ENCODE peak calls at places on chromosomes 11 and 22, in five cellular contexts. D is lower leg skin; S is WTC11; U is activated gamma-delta T cell treated with anti-CD3 and anti-CD28 coated beads, Interleukin-2, amount 50 U/mL, for 16 hours; W is iris pigment epithelial cell. Z is an unnamed sample.

GRCh38 chr11:121723261-121723741 is 270.5 kb upstream of the SORL1-AS1 start:
- DNase-seq in D (no peak), S (peak), U (no peak), W (peak), Z (peak)

GRCh38 chr11:104705475-104706195 is 192.6 kb downstream of the CASP12 start:
- DNase-seq in D (no peak), S (no peak), U (peak), W (peak), Z (no peak)

GRCh38 chr11:69293819-69294505 is at the start of gene MYEOV:
- DNase-seq in D (no peak), S (peak), U (no peak), W (peak), Z (no peak)

GRCh38 chr22:43157874-43158546 is 6.7 kb downstream of the TSPO start:
- DNase-seq in D (no peak), S (no peak), U (no peak), W (no peak), Z (no peak)

GRCh38 chr11:118068206-118068944 is 8.5 kb upstream of the TMPRSS4 start:
- DNase-seq in D (no peak), S (peak), U (no peak), W (no peak), Z (peak)

GRCh38 chr22:38924197-38924952 is 33.0 kb upstream of the APOBEC3A start:
- DNase-seq in D (peak), S (no peak), U (no peak), W (peak), Z (no peak)

GRCh38 chr11:88414981-88415391 is 77.5 kb upstream of the CTSC start:
- DNase-seq in D (no peak), S (no peak), U (peak), W (peak), Z (no peak)

GRCh38 chr22:39997939-39998726 is 3.4 kb downstream of the FAM83F start:
- DNase-seq in D (no peak), S (peak), U (no peak), W (peak), Z (peak)

GRCh38 chr11:13339196-13340153 is 61.9 kb downstream of the BMAL1 start:
- DNase-seq in D (no peak), S (no peak), U (no peak), W (peak), Z (no peak)

GRCh38 chr22:44587004-44587793 is 89.2 kb upstream of the RTL6 start:
- DNase-seq in D (peak), S (no peak), U (no peak), W (no peak), Z (no peak)

Z was measured in endothelial cell.